ENCODE peak calls at places on chromosomes 11 and 22, in seven cellular contexts. X is lower lobe of right lung, I is fibroblast of lung, K is PC-9, N is neural progenitor cell, O is HCT116, Q is H9. H is an unnamed sample.

GRCh38 chr11:120564573-120565301 is 53.2 kb downstream of the GRIK4 start:
- DNase-seq in X (peak), I (peak), K (no peak), N (peak), O (no peak), Q (peak), H (no peak)

GRCh38 chr22:43824724-43825485 is 12.8 kb upstream of the EFCAB6 start:
- DNase-seq in X (no peak), I (no peak), K (no peak), N (no peak), O (no peak), Q (peak), H (no peak)

GRCh38 chr11:119759324-119759723 is 30.3 kb upstream of the NECTIN1 start:
- DNase-seq in X (no peak), I (peak), K (peak), N (no peak), O (peak), Q (no peak), H (peak)

GRCh38 chr11:119205080-119205479 is 1.1 kb upstream of the CBL start:
- DNase-seq in X (peak), I (no peak), K (no peak), N (no peak), O (no peak), Q (no peak), H (no peak)

GRCh38 chr11:69157156-69157821 is 1.6 kb downstream of the SMIM38 start:
- DNase-seq in X (no peak), I (peak), K (no peak), N (peak), O (no peak), Q (no peak), H (no peak)

GRCh38 chr11:64104632-64105031 is 61.3 kb downstream of the MACROD1 start:
- DNase-seq in X (no peak), I (no peak), K (no peak), N (no peak), O (no peak), Q (no peak), H (no peak)

GRCh38 chr11:76380161-76380976 is 563 bp downstream of the THAP12 start:
- DNase-seq in X (peak), I (peak), K (no peak), N (no peak), O (no peak), Q (peak), H (peak)

GRCh38 chr11:72233773-72234513 is 9.4 kb downstream of the INPPL1 start:
- DNase-seq in X (no peak), I (no peak), K (no peak), N (no peak), O (no peak), Q (no peak), H (no peak)

GRCh38 chr11:44241851-44242250 is 68.1 kb downstream of the ALX4 start:
- DNase-seq in X (no peak), I (no peak), K (no peak), N (no peak), O (no peak), Q (no peak), H (no peak)

GRCh38 chr22:44142421-44143116 is 38.2 kb upstream of the PARVG start:
- DNase-seq in X (no peak), I (no peak), K (no peak), N (no peak), O (no peak), Q (no peak), H (no peak)

GRCh38 chr11:130527648-130528300 is 79.3 kb downstream of the ADAMTS15 start:
- DNase-seq in X (no peak), I (peak), K (peak), N (no peak), O (no peak), Q (no peak), H (no peak)

GRCh38 chr11:2510626-2511402 is 66.0 kb downstream of the KCNQ1 start:
- DNase-seq in X (peak), I (no peak), K (no peak), N (no peak), O (no peak), Q (no peak), H (no peak)
- H3K27ac ChIP-seq in X (peak), I (no peak), K (no peak), N (no peak), O (no peak), Q (no peak), H (no peak)

GRCh38 chr11:10762913-10763421 is 11.9 kb downstream of the CTR9 start:
- DNase-seq in X (no peak), I (no peak), K (no peak), N (no peak), O (no peak), Q (no peak), H (no peak)

GRCh38 chr11:10763766-10764165 is 12.7 kb downstream of the CTR9 start:
- DNase-seq in X (no peak), I (no peak), K (no peak), N (no peak), O (no peak), Q (no peak), H (no peak)

GRCh38 chr11:10762185-10762584 is 11.1 kb downstream of the CTR9 start:
- DNase-seq in X (no peak), I (no peak), K (no peak), N (no peak), O (no peak), Q (no peak), H (no peak)

GRCh38 chr11:10761085-10761698 is 10.1 kb downstream of the CTR9 start:
- DNase-seq in X (no peak), I (no peak), K (no peak), N (no peak), O (no peak), Q (no peak), H (no peak)

GRCh38 chr11:10758959-10759358 is 7.9 kb downstream of the CTR9 start:
- DNase-seq in X (no peak), I (no peak), K (no peak), N (no peak), O (no peak), Q (no peak), H (no peak)
- TF ChIP-seq CTCF in X (no peak), I (no peak), K (no peak), N (peak), O (peak), Q (peak), H (peak)

GRCh38 chr11:46361283-46362145 is 14.3 kb downstream of the DGKZ start:
- DNase-seq in X (peak), I (peak), K (no peak), N (no peak), O (no peak), Q (no peak), H (no peak)

GRCh38 chr11:46357483-46357936 is 10.2 kb downstream of the DGKZ start:
- DNase-seq in X (no peak), I (no peak), K (no peak), N (no peak), O (no peak), Q (no peak), H (no peak)

GRCh38 chr11:46362146-46363030 is 15.1 kb downstream of the DGKZ start:
- DNase-seq in X (no peak), I (no peak), K (no peak), N (no peak), O (no peak), Q (no peak), H (no peak)

GRCh38 chr11:46360878-46361277 is 13.6 kb downstream of the DGKZ start:
- DNase-seq in X (peak), I (no peak), K (no peak), N (no peak), O (no peak), Q (no peak), H (no peak)

GRCh38 chr11:46359936-46360335 is 12.7 kb downstream of the DGKZ start:
- DNase-seq in X (no peak), I (peak), K (no peak), N (no peak), O (no peak), Q (no peak), H (no peak)
- H3K27ac ChIP-seq in X (no peak), I (no peak), K (no peak), N (no peak), O (no peak), Q (no peak), H (peak)

GRCh38 chr11:2553198-2553597 is 108.4 kb downstream of the KCNQ1 start:
- DNase-seq in X (no peak), I (no peak), K (no peak), N (no peak), O (no peak), Q (no peak), H (no peak)

GRCh38 chr11:2554338-2555240 is 109.8 kb downstream of the KCNQ1 start:
- DNase-seq in X (peak), I (no peak), K (no peak), N (peak), O (no peak), Q (no peak), H (no peak)

GRCh38 chr11:2555376-2555775 is 110.6 kb downstream of the KCNQ1 start:
- DNase-seq in X (peak), I (no peak), K (no peak), N (no peak), O (no peak), Q (no peak), H (no peak)

GRCh38 chr11:2552202-2552601 is 107.4 kb downstream of the KCNQ1 start:
- DNase-seq in X (no peak), I (no peak), K (no peak), N (no peak), O (no peak), Q (no peak), H (no peak)

GRCh38 chr11:2553886-2554285 is 109.1 kb downstream of the KCNQ1 start:
- DNase-seq in X (peak), I (no peak), K (no peak), N (no peak), O (no peak), Q (no peak), H (no peak)
- TF ChIP-seq CTCF in X (no peak), I (no peak), K (no peak), N (no peak), O (no peak), Q (no peak), H (no peak)

GRCh38 chr11:18490736-18491485 is 35.3 kb downstream of the LDHAL6A start:
- DNase-seq in X (no peak), I (no peak), K (peak), N (no peak), O (no peak), Q (no peak), H (no peak)
- H3K27ac ChIP-seq in X (no peak), I (no peak), K (peak), N (no peak), O (no peak), Q (no peak), H (no peak)

DNA sequence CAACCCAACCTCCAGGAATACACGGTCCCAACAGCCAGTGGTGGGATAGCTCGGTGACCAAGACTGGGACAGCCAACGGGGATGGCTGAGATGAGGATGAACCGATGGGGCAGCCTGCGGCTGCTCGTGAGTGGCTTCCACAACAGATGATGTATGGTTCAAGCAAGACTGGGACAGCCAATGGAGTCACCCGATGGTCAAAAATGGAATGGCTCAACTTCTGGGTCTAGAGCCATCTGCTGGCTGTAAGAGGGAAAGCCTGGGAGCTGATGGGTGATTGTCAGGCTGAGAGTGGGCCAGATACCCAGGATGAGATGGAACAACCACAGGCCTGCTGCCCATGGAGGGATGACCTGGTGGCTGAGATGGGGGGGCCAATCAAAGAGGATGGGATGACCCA is 35.5 kb downstream of the SYT7 start:
- DNase-seq in X (no peak), I (no peak), K (no peak), N (no peak), O (peak), Q (no peak), H (no peak)
- TF ChIP-seq CTCF in X (no peak), I (peak), K (peak), N (peak), O (peak), Q (peak), H (no peak)

GRCh38 chr11:35786918-35787557 is 124.5 kb downstream of the TRIM44 start:
- DNase-seq in X (no peak), I (peak), K (no peak), N (no peak), O (no peak), Q (no peak), H (no peak)
- H3K27ac ChIP-seq in X (no peak), I (no peak), K (no peak), N (no peak), O (no peak), Q (no peak), H (no peak)

GRCh38 chr11:67401495-67402191 is at the start of gene PPP1CA:
- DNase-seq in X (peak), I (peak), K (peak), N (peak), O (peak), Q (peak), H (peak)
- TF ChIP-seq CTCF in X (peak), I (no peak), K (peak), N (peak), O (peak), Q (peak), H (peak)

H was measured in RWPE1.